ENCODE peak calls at places on chromosomes 12 and 14, in ten cellular contexts. W is A549, P is sigmoid colon, B is GM12878, Z is IMR-90, G is heart left ventricle, D is lower leg skin, Y is H1, F is uterus, H is breast epithelium. Q is an unnamed sample.

GRCh38 chr12:106769078-106769477 is 5.4 kb upstream of the RIC8B start:
- DNase-seq in W (no peak), P (no peak), B (no peak), Z (peak; percentile 38), G (no peak), D (no peak), Y (peak; percentile 29), F (no peak), H (no peak), Q (no peak)

GRCh38 chr12:24788886-24789285 is 160.0 kb downstream of the BCAT1 start:
- DNase-seq in W (no peak), P (no peak), B (no peak), Z (no peak), G (no peak), D (no peak), Y (no peak), F (no peak), H (no peak), Q (no peak)

GRCh38 chr12:83016226-83016835 is 329.6 kb downstream of the TMTC2 start:
- DNase-seq in W (peak; percentile 4), P (peak; percentile 84), B (no peak), Z (peak; percentile 89), G (no peak), D (no peak), Y (no peak), F (peak; percentile 78), H (no peak), Q (peak; percentile 90)

GRCh38 chr14:53695692-53696091 is 260.9 kb downstream of the BMP4 start:
- DNase-seq in W (no peak), P (no peak), B (no peak), Z (no peak), G (no peak), D (no peak), Y (no peak), F (no peak), H (no peak), Q (no peak)

GRCh38 chr12:96883571-96883970 is 23.5 kb upstream of the NEDD1 start:
- DNase-seq in W (no peak), P (no peak), B (no peak), Z (peak; percentile 61), G (no peak), D (no peak), Y (no peak), F (no peak), H (no peak), Q (no peak)

GRCh38 chr12:57218030-57218853 is 1.6 kb downstream of the NXPH4 start:
- DNase-seq in W (no peak), P (no peak), B (no peak), Z (peak; percentile 70), G (no peak), D (no peak), Y (no peak), F (no peak), H (no peak), Q (no peak)

GRCh38 chr12:110639336-110640178 is 25.6 kb downstream of the TCTN1 start:
- DNase-seq in W (no peak), P (no peak), B (no peak), Z (peak; percentile 86), G (no peak), D (no peak), Y (no peak), F (no peak), H (no peak), Q (no peak)

GRCh38 chr12:40692617-40693502 is 621 bp downstream of the CNTN1 start:
- DNase-seq in W (peak; percentile 36), P (peak; percentile 65), B (no peak), Z (no peak), G (no peak), D (no peak), Y (no peak), F (peak; percentile 15), H (peak; percentile 53), Q (peak; percentile 78)

GRCh38 chr12:62604373-62604772 is 137.7 kb downstream of the MON2 start:
- DNase-seq in W (no peak), P (no peak), B (no peak), Z (no peak), G (no peak), D (no peak), Y (no peak), F (no peak), H (no peak), Q (no peak)

GRCh38 chr12:62603061-62603810 is 136.6 kb downstream of the MON2 start:
- DNase-seq in W (peak; percentile 61), P (peak; percentile 91), B (peak; percentile 45), Z (peak; percentile 89), G (peak; percentile 90), D (peak; percentile 78), Y (peak; percentile 44), F (peak; percentile 83), H (peak; percentile 78), Q (peak; percentile 86)

GRCh38 chr12:62601765-62602444 is 135.3 kb downstream of the MON2 start:
- DNase-seq in W (no peak), P (no peak), B (no peak), Z (no peak), G (no peak), D (no peak), Y (no peak), F (no peak), H (no peak), Q (no peak)

GRCh38 chr12:62603811-62604098 is 137.1 kb downstream of the MON2 start:
- DNase-seq in W (no peak), P (no peak), B (no peak), Z (no peak), G (no peak), D (no peak), Y (no peak), F (no peak), H (no peak), Q (no peak)

DNA sequence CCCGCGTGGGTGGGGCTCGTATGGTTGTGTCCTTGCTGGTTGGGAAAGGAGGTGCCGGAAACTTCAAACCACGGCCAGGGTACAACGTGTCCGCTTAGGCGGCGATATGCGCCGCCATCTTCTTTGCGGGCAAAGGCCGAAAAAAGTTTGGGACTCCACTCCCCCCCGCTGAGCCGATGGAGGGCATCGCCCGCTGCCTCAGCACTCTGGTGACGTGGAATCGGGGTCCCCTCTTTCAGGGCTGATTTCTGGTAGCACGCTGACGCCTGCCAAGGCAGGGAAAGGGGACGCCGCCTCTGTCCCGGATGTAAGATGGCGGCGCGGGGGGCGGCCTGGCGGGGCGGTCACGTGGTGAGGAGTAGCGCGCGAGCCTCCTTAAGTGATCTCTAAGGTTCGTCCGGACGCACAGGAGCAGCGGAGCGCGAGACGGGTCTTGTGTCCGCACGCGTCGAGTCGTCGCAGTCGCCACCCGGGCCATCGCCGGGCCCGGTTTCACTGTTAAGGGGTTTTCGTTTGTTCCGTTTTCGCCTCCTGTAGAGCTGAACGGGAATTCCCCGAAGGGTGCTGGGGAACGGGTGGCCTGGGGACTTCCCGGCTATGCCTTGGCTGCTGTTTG is 135.9 kb downstream of the MON2 start:
- DNase-seq in W (peak; percentile 77), P (peak; percentile 95), B (peak; percentile 87), Z (peak; percentile 90), G (peak; percentile 94), D (peak; percentile 88), Y (peak; percentile 79), F (peak; percentile 89), H (peak; percentile 80), Q (peak; percentile 95)
- TF ChIP-seq POLR2A in W (peak; percentile 95), P (peak; percentile 59), B (peak; percentile 81), Z (peak; percentile 87), G (no peak), D (no peak), Y (peak; percentile 96), F (peak; percentile 32), H (peak; percentile 60), Q (peak; percentile 15)

GRCh38 chr14:64550539-64551333 is 975 bp downstream of the PPP1R36 start:
- DNase-seq in W (no peak), P (no peak), B (no peak), Z (no peak), G (no peak), D (no peak), Y (no peak), F (no peak), H (no peak), Q (no peak)

GRCh38 chr14:64554551-64554950 is 4.8 kb downstream of the PPP1R36 start:
- DNase-seq in W (no peak), P (no peak), B (no peak), Z (no peak), G (no peak), D (no peak), Y (no peak), F (no peak), H (no peak), Q (no peak)

GRCh38 chr14:64549016-64549415 is 745 bp upstream of the PPP1R36 start:
- DNase-seq in W (no peak), P (no peak), B (no peak), Z (peak; percentile 12), G (no peak), D (no peak), Y (no peak), F (no peak), H (no peak), Q (no peak)

GRCh38 chr14:64544607-64545312 is 4.2 kb downstream of the HSPA2 start:
- DNase-seq in W (no peak), P (no peak), B (no peak), Z (peak; percentile 39), G (no peak), D (no peak), Y (no peak), F (no peak), H (no peak), Q (no peak)

DNA sequence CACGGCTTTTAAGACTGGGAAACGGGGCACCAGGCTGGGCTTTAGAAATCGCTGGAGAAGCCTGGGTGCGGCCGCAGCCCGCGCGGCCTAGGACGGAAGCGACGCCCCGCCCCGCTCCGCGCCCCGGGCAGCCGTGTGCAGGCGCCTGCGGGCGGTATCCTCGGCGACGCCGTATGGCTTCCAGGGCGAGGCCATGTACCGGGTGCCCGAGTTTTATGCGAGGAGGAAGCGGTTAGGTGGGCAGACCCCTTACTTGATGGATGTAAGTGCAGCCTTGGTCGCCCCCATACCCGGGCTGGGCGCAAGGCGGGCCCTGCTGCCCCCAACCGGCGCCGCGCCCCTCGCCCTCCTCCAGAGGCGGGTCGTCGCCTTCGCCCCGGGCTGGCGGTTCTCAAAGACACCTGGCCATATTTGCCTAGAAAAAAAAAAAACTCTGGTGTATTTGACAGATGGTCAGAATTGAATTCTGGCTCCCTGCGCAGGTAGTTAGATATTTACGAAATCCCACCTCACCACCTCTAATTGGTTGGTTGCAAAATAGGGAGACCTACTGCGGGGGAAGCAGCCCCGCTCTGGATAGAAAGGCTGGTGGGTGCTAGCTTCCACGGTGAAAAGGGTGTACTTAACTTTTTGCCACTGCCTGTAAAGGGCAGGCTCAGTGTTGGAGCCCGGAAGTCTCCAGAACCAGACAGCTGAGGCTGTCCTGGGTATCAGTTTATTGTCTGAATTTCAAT is at the start of gene PPP1R36:
- DNase-seq in W (no peak), P (peak; percentile 70), B (no peak), Z (no peak), G (no peak), D (no peak), Y (no peak), F (no peak), H (no peak), Q (no peak)
- TF ChIP-seq POLR2A in W (no peak), P (no peak), B (no peak), Z (no peak), G (no peak), D (no peak), Y (peak; percentile 39), F (no peak), H (no peak), Q (no peak)

GRCh38 chr12:62259993-62260732 is at the start of gene USP15:
- DNase-seq in W (peak; percentile 82), P (peak; percentile 98), B (peak; percentile 73), Z (peak; percentile 97), G (peak; percentile 98), D (peak; percentile 94), Y (peak; percentile 88), F (peak; percentile 96), H (peak; percentile 94), Q (peak; percentile 98)
- TF ChIP-seq POLR2A in W (peak; percentile 82), P (peak; percentile 44), B (peak; percentile 96), Z (peak; percentile 88), G (peak; percentile 73), D (no peak), Y (peak; percentile 92), F (peak; percentile 68), H (peak; percentile 51), Q (peak; percentile 88)

GRCh38 chr12:65881348-65881961 is 57.2 kb downstream of the HMGA2 start:
- DNase-seq in W (no peak), P (peak; percentile 81), B (no peak), Z (peak; percentile 75), G (peak; percentile 41), D (peak; percentile 37), Y (no peak), F (peak; percentile 57), H (no peak), Q (no peak)
- TF ChIP-seq POLR2A in W (no peak), P (no peak), B (no peak), Z (no peak), G (no peak), D (no peak), Y (no peak), F (no peak), H (no peak), Q (no peak)